ENCODE peak calls at places on chromosomes 11 and 22, in five cellular contexts. W, K, F, I and M are unnamed samples.

GRCh38 chr22:17213976-17214375 is 5.3 kb downstream of the ADA2 start:
- DNase-seq in W (peak), I (no peak), F (peak), K (no peak), M (no peak)

GRCh38 chr11:61905067-61905696 is 12.2 kb downstream of the RAB3IL1 start:
- DNase-seq in W (no peak), F (no peak), I (no peak), K (no peak), M (no peak)

GRCh38 chr11:114440121-114440860 is 1.0 kb downstream of the REXO2 start:
- DNase-seq in F (no peak), I (no peak), W (no peak), K (no peak), M (no peak)

GRCh38 chr11:108494182-108494581 is 4.0 kb downstream of the POGLUT3 start:
- DNase-seq in F (no peak), W (no peak), K (no peak), I (no peak), M (no peak)

GRCh38 chr11:44304091-44305084 is 5.6 kb downstream of the ALX4 start:
- DNase-seq in F (no peak), K (no peak), I (no peak), W (no peak), M (peak)

GRCh38 chr11:95092549-95093324 is 3.1 kb downstream of the ENDOD1 start:
- DNase-seq in K (no peak), I (no peak), W (no peak), F (peak), M (peak)

GRCh38 chr22:38454361-38455062 is 487 bp downstream of the KCNJ4 start:
- DNase-seq in I (no peak), F (peak), W (no peak), K (no peak), M (peak)

GRCh38 chr22:20431520-20432237 is 5.9 kb downstream of the SCARF2 start:
- DNase-seq in K (no peak), F (peak), W (no peak), I (peak), M (peak)

GRCh38 chr11:130514316-130514715 is 65.9 kb downstream of the ADAMTS15 start:
- DNase-seq in K (no peak), I (no peak), W (no peak), F (no peak), M (no peak)

GRCh38 chr11:61509058-61510029 is 795 bp downstream of the LRRC10B start:
- DNase-seq in K (peak), W (no peak), F (peak), I (peak), M (peak)

GRCh38 chr22:41216984-41217383 is 11.9 kb downstream of the L3MBTL2 start:
- DNase-seq in I (no peak), F (no peak), W (no peak), K (no peak), M (no peak)

GRCh38 chr11:3614742-3615171 is 27.0 kb downstream of the ART5 start:
- DNase-seq in I (peak), K (no peak), F (peak), W (no peak), M (peak)

GRCh38 chr22:24957043-24957442 is 4.5 kb downstream of the KIAA1671 start:
- DNase-seq in K (no peak), W (no peak), F (no peak), I (no peak), M (no peak)

GRCh38 chr11:123180166-123180565 is 14.9 kb downstream of the CLMP start:
- DNase-seq in F (no peak), I (no peak), W (no peak), K (no peak), M (no peak)

GRCh38 chr11:118282635-118283310 is 18.7 kb upstream of the MPZL2 start:
- DNase-seq in F (no peak), K (no peak), W (no peak), I (no peak), M (no peak)
- TF ChIP-seq CTCF in F (no peak), K (no peak), W (no peak), I (no peak), M (no peak)

GRCh38 chr11:68479390-68479789 is 18.8 kb downstream of the PPP6R3 start:
- DNase-seq in K (no peak), I (no peak), F (no peak), W (no peak), M (no peak)
- TF ChIP-seq CTCF in K (no peak), I (no peak), F (no peak), W (no peak), M (no peak)

GRCh38 chr11:30143098-30143705 is 87.6 kb upstream of the FSHB start:
- DNase-seq in K (no peak), F (peak), W (no peak), I (no peak), M (peak)
- TF ChIP-seq CTCF in K (peak), F (peak), W (peak), I (peak), M (peak)

GRCh38 chr22:26797910-26798309 is 140.5 kb downstream of the MIAT start:
- DNase-seq in F (no peak), K (no peak), W (no peak), I (no peak), M (no peak)
- TF ChIP-seq CTCF in F (no peak), K (no peak), W (no peak), I (peak), M (no peak)

DNA sequence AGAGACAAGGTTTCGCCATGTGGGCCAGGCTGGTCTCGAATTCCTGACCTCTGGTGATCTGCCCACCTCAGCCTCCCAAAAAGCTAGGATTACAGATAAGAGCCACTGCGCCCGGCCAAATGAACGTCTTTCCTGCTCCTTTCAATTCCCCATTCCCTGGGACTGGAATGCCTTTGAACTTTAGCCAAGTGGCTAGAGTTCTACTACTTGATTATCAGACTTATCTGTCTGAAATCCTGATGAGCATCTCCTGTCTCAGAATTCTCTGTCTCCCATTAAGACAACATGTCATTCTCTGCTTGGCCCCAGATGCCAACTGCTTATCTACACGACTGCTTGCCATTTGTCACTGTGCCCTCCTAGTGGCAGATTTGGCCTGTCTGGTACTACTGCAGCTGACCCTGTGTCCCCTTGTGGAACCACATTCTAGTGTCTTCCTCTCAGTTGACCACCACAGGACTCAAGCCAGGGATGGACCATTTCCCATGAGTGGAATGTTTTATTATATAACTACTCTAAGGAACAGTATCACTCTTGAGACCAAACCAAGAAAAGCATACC is 33.1 kb upstream of the IPO7 start:
- DNase-seq in W (no peak), K (no peak), I (no peak), F (no peak), M (no peak)
- TF ChIP-seq CTCF in W (no peak), K (no peak), I (no peak), F (no peak), M (no peak)

GRCh38 chr22:43159484-43160178 is 8.3 kb downstream of the TSPO start:
- DNase-seq in I (no peak), K (no peak), W (no peak), F (no peak), M (no peak)
- TF ChIP-seq CTCF in I (peak), K (peak), W (no peak), F (peak), M (peak)

DNA sequence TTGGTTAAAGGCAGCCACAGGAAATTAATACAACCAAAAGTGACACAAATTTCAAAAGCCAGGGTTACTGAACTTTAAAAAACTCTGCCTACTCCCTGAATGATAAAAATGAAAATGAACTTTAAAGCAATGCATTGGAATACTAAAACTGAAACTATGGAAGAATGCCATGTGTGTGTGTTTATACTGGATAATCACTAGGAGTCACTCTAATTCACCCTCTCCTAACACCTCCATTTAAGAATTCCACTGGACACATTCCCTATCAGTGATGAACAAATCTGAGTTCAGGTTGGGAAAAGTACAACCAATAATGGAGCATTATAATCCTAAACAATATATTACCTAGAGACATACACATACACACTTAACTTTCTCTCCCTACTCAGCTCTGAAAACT is 27.5 kb upstream of the PLAAT3 start:
- DNase-seq in W (no peak), F (no peak), K (no peak), I (no peak), M (no peak)
- TF ChIP-seq CTCF in W (no peak), F (no peak), K (no peak), I (peak), M (no peak)

DNA sequence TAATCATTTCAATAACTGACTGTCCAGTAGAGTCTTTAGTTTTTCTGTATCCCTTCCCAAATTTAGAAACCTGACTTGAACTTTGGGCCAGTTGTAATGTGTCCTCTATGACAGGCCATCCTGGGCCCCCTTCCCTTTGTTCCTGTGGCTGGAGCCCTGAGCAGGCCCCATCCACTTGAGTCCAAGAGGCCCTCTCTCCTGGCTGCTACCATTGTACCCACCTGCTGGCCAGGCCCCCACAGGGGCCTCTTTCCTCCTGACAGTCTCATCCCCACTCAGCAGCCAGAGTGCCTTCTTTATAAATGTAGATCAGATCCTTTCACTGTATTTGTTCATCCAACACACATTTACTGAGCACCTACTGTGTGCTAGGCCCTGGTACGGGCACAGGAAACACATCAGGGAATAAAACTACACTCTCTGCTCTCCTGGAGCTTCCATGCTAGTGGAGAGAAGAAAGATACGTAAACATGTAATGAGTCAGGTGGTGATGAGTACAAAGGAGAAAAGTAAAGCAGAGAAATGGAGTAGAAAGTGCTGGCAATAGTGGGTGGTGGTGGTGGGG is 2.7 kb upstream of the LRP5 start:
- DNase-seq in W (no peak), I (no peak), F (no peak), K (no peak), M (no peak)
- TF ChIP-seq CTCF in W (no peak), I (no peak), F (no peak), K (no peak), M (no peak)